ENCODE peak calls at places on chromosomes 11 and 22, in four cellular contexts. One of them, this sample, is unnamed.

GRCh38 chr11:126163074-126163700 is 48.3 kb downstream of the RPUSD4 start:
- DNase-seq in GM12878: no peak
- DNase-seq in K562: no peak
- DNase-seq in HepG2: peak
- DNase-seq in this sample: no peak

GRCh38 chr22:42282943-42283287 is 12.5 kb upstream of the TCF20 start:
- DNase-seq in GM12878: no peak
- DNase-seq in K562: no peak
- DNase-seq in HepG2: no peak
- DNase-seq in this sample: no peak

GRCh38 chr11:120061761-120062560 is 76.0 kb downstream of the TRIM29 start:
- DNase-seq in GM12878: no peak
- DNase-seq in K562: no peak
- DNase-seq in HepG2: no peak
- DNase-seq in this sample: no peak

GRCh38 chr11:78197816-78198215 is 9.1 kb downstream of the USP35 start:
- DNase-seq in GM12878: no peak
- DNase-seq in K562: no peak
- DNase-seq in HepG2: no peak
- DNase-seq in this sample: no peak

GRCh38 chr22:25013634-25014033 is 61.1 kb downstream of the KIAA1671 start:
- DNase-seq in GM12878: no peak
- DNase-seq in K562: no peak
- DNase-seq in HepG2: no peak
- DNase-seq in this sample: peak

GRCh38 chr11:21415566-21415965 is 746.2 kb downstream of the NELL1 start:
- DNase-seq in GM12878: no peak
- DNase-seq in K562: no peak
- DNase-seq in HepG2: no peak
- DNase-seq in this sample: no peak

GRCh38 chr11:110373061-110373702 is 56.6 kb upstream of the FDX1 start:
- DNase-seq in GM12878: peak
- DNase-seq in K562: no peak
- DNase-seq in HepG2: no peak
- DNase-seq in this sample: no peak

GRCh38 chr11:125410091-125410490 is 86.0 kb downstream of the FEZ1 start:
- DNase-seq in GM12878: no peak
- DNase-seq in K562: no peak
- DNase-seq in HepG2: no peak
- DNase-seq in this sample: no peak

GRCh38 chr11:2798951-2799761 is 86.4 kb downstream of the CDKN1C start:
- DNase-seq in GM12878: no peak
- DNase-seq in K562: no peak
- DNase-seq in HepG2: peak
- DNase-seq in this sample: no peak

GRCh38 chr11:99325807-99326206 is 305.1 kb downstream of the CNTN5 start:
- DNase-seq in GM12878: no peak
- DNase-seq in K562: no peak
- DNase-seq in HepG2: peak
- DNase-seq in this sample: no peak

GRCh38 chr22:41976961-41977566 is 7.8 kb downstream of the SEPTIN3 start:
- DNase-seq in GM12878: no peak
- DNase-seq in K562: no peak
- DNase-seq in HepG2: no peak
- DNase-seq in this sample: peak

GRCh38 chr22:47632646-47633045 is 870.2 kb downstream of the TBC1D22A start:
- DNase-seq in GM12878: no peak
- DNase-seq in K562: no peak
- DNase-seq in HepG2: no peak
- DNase-seq in this sample: no peak

GRCh38 chr11:43923327-43924111 is 18.9 kb upstream of the C11orf96 start:
- DNase-seq in GM12878: no peak
- DNase-seq in K562: no peak
- DNase-seq in HepG2: no peak
- DNase-seq in this sample: no peak

GRCh38 chr11:128212324-128212723 is 375.0 kb downstream of the ETS1 start:
- DNase-seq in GM12878: no peak
- DNase-seq in K562: no peak
- DNase-seq in HepG2: no peak
- DNase-seq in this sample: no peak

GRCh38 chr11:128208329-128209220 is 378.8 kb downstream of the ETS1 start:
- DNase-seq in GM12878: no peak
- DNase-seq in K562: no peak
- DNase-seq in HepG2: no peak
- DNase-seq in this sample: no peak

GRCh38 chr11:128213461-128213860 is 373.9 kb downstream of the ETS1 start:
- DNase-seq in GM12878: no peak
- DNase-seq in K562: no peak
- DNase-seq in HepG2: no peak
- DNase-seq in this sample: no peak

GRCh38 chr11:128207861-128208321 is 379.5 kb downstream of the ETS1 start:
- DNase-seq in GM12878: no peak
- DNase-seq in K562: no peak
- DNase-seq in HepG2: no peak
- DNase-seq in this sample: no peak

GRCh38 chr11:128210148-128210940 is 377.0 kb downstream of the ETS1 start:
- DNase-seq in GM12878: no peak
- DNase-seq in K562: peak
- DNase-seq in HepG2: peak
- DNase-seq in this sample: no peak
- TF ChIP-seq BHLHE40 in GM12878: no peak
- TF ChIP-seq BHLHE40 in K562: no peak
- TF ChIP-seq BHLHE40 in HepG2: no peak
- TF ChIP-seq BHLHE40 in this sample: no peak

GRCh38 chr11:1222491-1223345 is at the start of gene MUC5B:
- DNase-seq in GM12878: no peak
- DNase-seq in K562: no peak
- DNase-seq in HepG2: no peak
- DNase-seq in this sample: no peak
- TF ChIP-seq TARDBP in GM12878: no peak
- TF ChIP-seq TARDBP in K562: no peak
- TF ChIP-seq TARDBP in HepG2: no peak
- TF ChIP-seq TARDBP in this sample: no peak

GRCh38 chr11:94832604-94833238 is 64.6 kb downstream of the AMOTL1 start:
- DNase-seq in GM12878: no peak
- DNase-seq in K562: no peak
- DNase-seq in HepG2: peak
- DNase-seq in this sample: no peak
- TF ChIP-seq BHLHE40 in GM12878: no peak
- TF ChIP-seq BHLHE40 in K562: no peak
- TF ChIP-seq BHLHE40 in HepG2: no peak
- TF ChIP-seq BHLHE40 in this sample: no peak

DNA sequence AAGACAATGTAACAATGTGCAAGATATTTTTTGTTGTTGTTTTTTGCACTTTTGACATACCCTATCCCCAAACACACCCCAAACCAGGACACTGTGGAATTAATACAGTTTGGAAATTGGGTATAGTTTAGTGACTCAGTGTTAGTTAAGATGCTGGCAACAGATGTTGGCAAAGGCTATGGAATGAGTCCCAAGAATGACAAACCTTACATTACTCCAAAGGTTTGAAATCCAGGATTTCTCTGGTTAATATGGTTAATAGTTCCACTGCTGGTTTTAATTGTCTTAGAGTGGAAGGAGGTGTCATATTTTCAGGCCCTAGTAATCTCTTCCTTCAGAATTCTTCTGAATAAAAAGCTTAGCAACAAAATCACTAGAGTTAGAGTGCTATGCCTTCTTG is 805 bp downstream of the LPXN start:
- DNase-seq in GM12878: no peak
- DNase-seq in K562: no peak
- DNase-seq in HepG2: no peak
- DNase-seq in this sample: no peak
- TF ChIP-seq TARDBP in GM12878: no peak
- TF ChIP-seq TARDBP in K562: no peak
- TF ChIP-seq TARDBP in HepG2: no peak
- TF ChIP-seq TARDBP in this sample: no peak

GRCh38 chr11:32087602-32088001 is 3.3 kb upstream of the RCN1 start:
- DNase-seq in GM12878: no peak
- DNase-seq in K562: no peak
- DNase-seq in HepG2: no peak
- DNase-seq in this sample: no peak
- TF ChIP-seq BHLHE40 in GM12878: no peak
- TF ChIP-seq BHLHE40 in K562: no peak
- TF ChIP-seq BHLHE40 in HepG2: no peak
- TF ChIP-seq BHLHE40 in this sample: no peak

DNA sequence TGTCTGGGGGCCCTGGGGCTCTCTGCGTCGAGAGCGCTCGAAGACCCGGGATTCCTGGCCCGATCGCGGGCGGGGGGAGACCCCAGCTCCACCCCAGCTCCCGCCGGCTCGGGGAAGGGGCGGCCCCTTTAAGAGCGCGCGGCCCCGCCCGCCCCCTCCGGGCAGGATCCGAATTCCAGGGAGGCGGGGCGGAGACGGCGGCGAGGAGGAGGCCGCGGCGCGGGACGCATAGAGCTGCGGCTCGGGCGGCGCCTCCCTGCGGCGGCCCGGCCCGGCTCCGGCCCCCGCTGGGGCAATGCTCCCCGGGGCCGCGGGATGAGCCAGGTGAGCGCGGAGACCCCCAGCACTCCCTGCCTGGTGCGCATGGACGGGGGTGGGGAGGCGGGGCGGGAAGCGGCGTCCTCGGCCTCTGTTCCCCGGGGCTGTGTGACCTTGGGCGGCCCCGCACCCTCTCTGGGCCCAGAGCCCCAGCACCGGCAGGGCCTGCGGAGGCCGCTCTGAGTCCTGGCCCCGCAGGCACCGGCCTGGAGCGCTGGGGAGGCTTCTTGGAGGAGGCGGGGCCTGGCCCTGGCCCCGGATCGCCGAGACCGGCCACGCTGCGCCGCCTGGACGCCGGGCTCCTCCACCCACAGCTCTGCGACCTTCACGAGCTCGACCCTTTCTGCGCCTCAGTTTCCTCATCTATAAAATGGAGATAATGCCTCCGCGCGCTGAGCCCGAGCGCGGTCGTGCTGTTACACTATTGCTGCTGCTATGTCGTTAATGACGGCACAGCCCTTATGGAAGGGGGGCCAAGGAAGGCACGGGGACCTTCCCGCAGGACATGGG is 594 bp downstream of the GAS2L1 start:
- DNase-seq in GM12878: no peak
- DNase-seq in K562: peak
- DNase-seq in HepG2: peak
- DNase-seq in this sample: peak
- TF ChIP-seq TARDBP in GM12878: no peak
- TF ChIP-seq TARDBP in K562: no peak
- TF ChIP-seq TARDBP in HepG2: no peak
- TF ChIP-seq TARDBP in this sample: no peak

GRCh38 chr22:35587447-35587870 is 29.7 kb downstream of the MB start:
- DNase-seq in GM12878: no peak
- DNase-seq in K562: no peak
- DNase-seq in HepG2: no peak
- DNase-seq in this sample: no peak

GRCh38 chr22:35587896-35588295 is 29.2 kb downstream of the MB start:
- DNase-seq in GM12878: no peak
- DNase-seq in K562: no peak
- DNase-seq in HepG2: no peak
- DNase-seq in this sample: no peak

GRCh38 chr22:35589736-35590079 is 27.4 kb downstream of the MB start:
- DNase-seq in GM12878: no peak
- DNase-seq in K562: no peak
- DNase-seq in HepG2: no peak
- DNase-seq in this sample: no peak

GRCh38 chr22:35590634-35591295 is 26.4 kb downstream of the MB start:
- DNase-seq in GM12878: no peak
- DNase-seq in K562: no peak
- DNase-seq in HepG2: no peak
- DNase-seq in this sample: no peak

GRCh38 chr22:35589071-35589735 is 27.9 kb downstream of the MB start:
- DNase-seq in GM12878: no peak
- DNase-seq in K562: peak
- DNase-seq in HepG2: no peak
- DNase-seq in this sample: no peak
- TF ChIP-seq BHLHE40 in GM12878: no peak
- TF ChIP-seq BHLHE40 in K562: no peak
- TF ChIP-seq BHLHE40 in HepG2: no peak
- TF ChIP-seq BHLHE40 in this sample: no peak